ENCODE peak calls at places on chromosomes 2 and 18, in four cellular contexts. F is K562, Q is uterus, B is HCT116. T is an unnamed sample. For H3K36me3 and H3K4me1, the result is how much of the 10 kb centered on the place peaks cover.

GRCh38 chr2:25418944-25419677 is 77.4 kb upstream of the DNMT3A start:
- DNase-seq in Q (no peak), B (no peak), F (no peak), T (no peak)

GRCh38 chr2:47386551-47386950 is 16.4 kb upstream of the MSH2 start:
- DNase-seq in B (no peak), Q (no peak), F (no peak), T (no peak)

GRCh38 chr2:53768233-53768542 is 584 bp downstream of the CHAC2 start:
- DNase-seq in B (no peak), Q (peak), F (peak), T (no peak)

GRCh38 chr2:133716166-133716565 is 147.9 kb upstream of the NCKAP5 start:
- DNase-seq in Q (no peak), B (no peak), F (no peak), T (no peak)

GRCh38 chr2:25304339-25304728 is 37.4 kb downstream of the DNMT3A start:
- DNase-seq in F (no peak), B (no peak), Q (no peak), T (no peak)

GRCh38 chr18:54713386-54713785 is 114.9 kb upstream of the RAB27B start:
- DNase-seq in F (no peak), Q (no peak), B (no peak), T (no peak)

GRCh38 chr2:241772063-241772499 is 4.5 kb upstream of the GAL3ST2 start:
- DNase-seq in B (no peak), Q (no peak), F (no peak), T (no peak)

GRCh38 chr2:55842009-55842408 is 81.6 kb downstream of the EFEMP1 start:
- DNase-seq in B (no peak), Q (no peak), F (no peak), T (no peak)

GRCh38 chr2:9310390-9310789 is 103.8 kb downstream of the ASAP2 start:
- DNase-seq in Q (peak), F (peak), B (no peak), T (peak)

GRCh38 chr2:143807677-143808076 is 678.5 kb downstream of the ARHGAP15 start:
- DNase-seq in B (no peak), Q (peak), F (no peak), T (peak)

GRCh38 chr2:183078163-183078466 is 432 bp upstream of the DUSP19 start:
- DNase-seq in Q (peak), B (no peak), F (no peak), T (no peak)

GRCh38 chr2:240596080-240596460 is 9.5 kb downstream of the CAPN10 start:
- DNase-seq in B (no peak), Q (peak), F (no peak), T (no peak)

GRCh38 chr18:21344860-21345259 is 102.8 kb downstream of the GREB1L start:
- DNase-seq in B (no peak), Q (no peak), F (no peak), T (no peak)

GRCh38 chr18:50277935-50278334 is 3.4 kb downstream of the MBD1 start:
- DNase-seq in B (no peak), F (no peak), Q (no peak), T (no peak)

GRCh38 chr2:180366481-180366880 is 359.4 kb upstream of the CWC22 start:
- DNase-seq in B (no peak), F (no peak), Q (no peak), T (no peak)

GRCh38 chr2:129912871-129913694 is 66.4 kb upstream of the RAB6C start:
- DNase-seq in F (no peak), Q (no peak), B (no peak), T (no peak)

GRCh38 chr2:200337621-200338020 is 31.1 kb downstream of the SPATS2L start:
- DNase-seq in Q (no peak), F (no peak), B (no peak), T (no peak)

GRCh38 chr18:57051586-57052044 is 95.3 kb upstream of the BOD1L2 start:
- DNase-seq in F (peak), B (no peak), Q (no peak), T (no peak)

GRCh38 chr2:28639092-28639691 is 112.4 kb upstream of the PPP1CB start:
- DNase-seq in Q (peak), B (no peak), F (no peak), T (no peak)

GRCh38 chr2:23536326-23536725 is 151.3 kb downstream of the KLHL29 start:
- DNase-seq in B (no peak), Q (no peak), F (no peak), T (no peak)
- H3K36me3 ChIP-seq in B (under half), Q (under half), F (under half), T (under half)

DNA sequence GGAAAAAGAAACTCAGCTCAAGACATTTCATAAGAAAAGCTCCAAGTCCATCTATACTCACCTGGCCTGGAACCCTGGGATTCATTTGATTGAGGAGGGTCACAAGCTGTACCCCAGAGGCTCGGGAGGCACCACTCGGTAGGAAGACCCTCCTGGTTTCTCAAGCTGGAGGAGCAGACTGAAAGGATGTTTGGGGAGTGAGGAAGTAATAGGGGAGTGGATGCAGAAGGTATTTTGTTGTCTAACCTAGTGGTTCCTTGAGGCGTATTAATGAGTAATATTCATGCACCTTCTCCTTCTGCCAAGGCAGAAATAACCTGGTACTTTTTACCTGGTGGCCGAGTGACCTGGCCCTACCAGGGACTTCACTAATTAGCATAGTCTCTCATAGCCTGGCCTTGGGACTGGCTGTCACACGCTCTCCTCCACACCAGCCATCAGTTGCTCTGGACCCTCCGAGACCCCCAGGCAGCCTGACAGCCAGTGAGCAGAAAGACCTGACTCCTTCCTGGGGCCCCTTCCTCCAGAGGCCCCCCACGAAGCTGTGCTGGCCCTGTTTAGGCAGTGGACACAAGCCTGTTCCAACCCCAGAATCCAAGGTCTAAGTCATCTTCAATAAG is 161.4 kb downstream of the BCL2 start:
- DNase-seq in Q (no peak), F (no peak), B (no peak), T (no peak)
- H3K4me1 ChIP-seq in Q (under half), F (under half), B (under half), T (half or more)

GRCh38 chr2:3432693-3433338 is 53.3 kb downstream of the TRAPPC12 start:
- DNase-seq in F (no peak), B (no peak), Q (no peak), T (no peak)
- TF ChIP-seq CTCF in F (no peak), B (no peak), Q (no peak), T (no peak)

DNA sequence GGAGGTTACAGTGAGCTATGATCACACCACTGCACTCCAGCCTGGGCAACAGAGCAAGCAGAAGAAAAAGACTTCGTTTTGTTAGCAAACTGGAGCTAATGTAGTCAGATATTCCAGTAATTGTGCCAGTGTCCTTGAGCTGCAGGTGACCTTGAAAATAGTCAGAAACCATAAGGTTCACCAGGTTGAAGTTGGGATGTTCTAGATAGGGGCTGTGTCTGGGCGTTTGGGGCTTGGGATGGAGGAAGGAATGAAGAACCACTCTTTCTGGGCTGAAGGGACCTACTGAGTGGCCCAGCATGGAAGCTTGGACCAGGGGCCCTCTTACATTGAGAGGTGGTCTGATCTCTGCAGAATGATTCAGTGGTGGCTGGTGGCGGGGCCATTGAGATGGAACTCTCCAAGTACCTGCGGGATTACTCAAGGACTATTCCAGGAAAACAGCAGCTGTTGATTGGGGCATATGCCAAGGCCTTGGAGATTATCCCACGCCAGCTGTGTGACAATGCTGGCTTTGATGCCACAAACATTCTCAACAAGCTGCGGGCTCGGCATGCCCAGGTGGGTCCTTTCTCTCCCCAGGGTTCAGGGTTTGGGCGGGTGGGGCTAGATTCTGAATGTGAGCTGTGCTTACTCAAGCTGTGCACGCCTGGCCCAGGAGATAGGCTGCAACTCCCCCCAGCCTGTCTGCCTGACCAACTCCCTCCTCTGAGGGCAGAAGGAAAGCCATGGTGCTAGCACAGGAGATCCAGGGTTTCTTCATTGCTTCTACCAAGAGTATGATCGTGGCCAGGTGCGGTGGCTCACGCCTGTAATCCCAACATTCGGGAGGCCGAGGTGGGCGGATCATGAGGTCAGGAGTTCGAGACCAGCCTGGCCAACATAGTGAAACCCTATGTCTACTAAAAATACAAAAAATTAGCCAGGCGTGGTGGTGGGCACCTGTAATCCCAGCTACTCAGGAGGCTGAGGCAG is 17.1 kb downstream of the CCT7 start:
- DNase-seq in B (no peak), Q (no peak), F (no peak), T (no peak)
- H3K36me3 ChIP-seq in B (half or more), Q (under half), F (half or more), T (half or more)

DNA sequence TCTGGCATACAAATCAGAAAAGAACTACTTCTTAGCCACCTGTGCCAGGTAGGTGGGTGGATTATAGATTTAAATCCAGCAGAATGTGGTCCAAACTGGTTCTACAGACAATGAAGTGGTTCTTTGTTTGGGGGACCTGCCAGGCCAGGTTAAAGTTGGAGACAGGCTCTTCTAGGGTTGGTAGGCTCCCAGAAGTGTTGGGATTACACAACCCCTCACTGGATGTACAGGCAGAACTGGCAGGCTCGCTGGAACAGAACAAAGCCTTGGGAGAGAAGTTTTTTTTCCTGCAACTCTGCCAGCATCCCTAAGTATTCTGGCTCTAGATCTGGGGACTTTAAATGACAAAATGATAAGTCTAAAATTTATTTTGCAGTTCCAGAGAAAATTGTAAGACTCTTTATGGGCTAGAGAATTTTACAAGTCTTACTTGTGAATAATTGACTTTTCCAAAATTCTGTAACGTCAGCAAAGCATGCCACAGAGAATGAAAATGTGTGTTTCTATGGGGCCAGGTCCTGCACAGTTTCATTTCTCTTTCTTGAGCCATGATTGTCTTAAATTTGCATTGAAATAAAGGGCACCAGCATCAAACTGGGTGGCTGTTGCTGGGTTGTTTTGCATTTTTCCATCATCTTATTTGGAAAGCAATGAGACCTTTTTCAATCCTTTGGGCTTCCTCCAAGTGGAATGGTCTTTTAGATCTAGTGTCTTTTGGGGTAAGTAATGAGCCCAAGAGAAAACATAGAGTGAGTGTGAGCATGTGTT is 32.2 kb upstream of the ATL2 start:
- DNase-seq in F (no peak), B (no peak), Q (peak), T (peak)
- H3K4me1 ChIP-seq in F (under half), B (under half), Q (under half), T (under half)

GRCh38 chr2:197804049-197804757 is at the start of gene PLCL1:
- DNase-seq in Q (peak), B (peak), F (peak), T (peak)
- TF ChIP-seq CTCF in Q (no peak), B (no peak), F (peak), T (no peak)